ENCODE peak calls at places on chromosomes 3 and 15, in four cellular contexts. K, A, I and J are unnamed samples.
A peak's percentile ranks its signal among the peaks of the same experiment; 100 is the strongest.

GRCh38 chr15:77830041-77830440 is 197.3 kb upstream of the LINGO1 start:
- DNase-seq in K (no peak), A (peak; percentile 55), I (no peak), J (no peak)

GRCh38 chr3:9153763-9154601 is 95.5 kb downstream of the SRGAP3 start:
- DNase-seq in I (peak; percentile 62), K (no peak), A (no peak), J (no peak)

GRCh38 chr3:150495563-150496168 is 50.6 kb downstream of the SERP1 start:
- DNase-seq in A (peak; percentile 77), I (no peak), K (peak; percentile 75), J (peak; percentile 19)

GRCh38 chr3:66588340-66588847 is 87.6 kb upstream of the LRIG1 start:
- DNase-seq in A (no peak), I (no peak), K (no peak), J (no peak)

GRCh38 chr3:14256561-14257342 is 78.1 kb downstream of the LSM3 start:
- DNase-seq in K (no peak), A (no peak), I (no peak), J (no peak)

GRCh38 chr15:90845201-90845949 is 23.0 kb upstream of the FURIN start:
- DNase-seq in A (peak; percentile 72), I (no peak), K (no peak), J (peak; percentile 73)

GRCh38 chr3:55605837-55606236 is 118.7 kb upstream of the WNT5A start:
- DNase-seq in K (no peak), I (no peak), A (no peak), J (no peak)

GRCh38 chr15:53758412-53758811 is 1.1 kb downstream of the WDR72 start:
- DNase-seq in K (no peak), I (no peak), A (no peak), J (no peak)

GRCh38 chr3:54426431-54426830 is 304.1 kb downstream of the CACNA2D3 start:
- DNase-seq in I (no peak), A (no peak), K (no peak), J (no peak)

GRCh38 chr3:57727096-57727495 is 29.0 kb upstream of the SLMAP start:
- DNase-seq in I (no peak), A (no peak), K (no peak), J (no peak)

GRCh38 chr3:97821413-97821809 is 400 bp upstream of the CRYBG3 start:
- DNase-seq in I (no peak), K (no peak), A (peak; percentile 57), J (no peak)

GRCh38 chr3:177816667-177817208 is 619.5 kb upstream of the TBL1XR1 start:
- DNase-seq in A (peak; percentile 91), K (peak; percentile 62), I (no peak), J (no peak)

GRCh38 chr15:100209204-100209603 is 132.6 kb downstream of the ADAMTS17 start:
- DNase-seq in I (no peak), A (no peak), K (no peak), J (no peak)

GRCh38 chr3:126126292-126126691 is 42.4 kb upstream of the SLC41A3 start:
- DNase-seq in K (no peak), I (no peak), A (no peak), J (no peak)

GRCh38 chr3:188900421-188900941 is 271.3 kb upstream of the TPRG1 start:
- DNase-seq in A (peak; percentile 93), K (peak; percentile 94), I (no peak), J (no peak)

GRCh38 chr3:29241855-29242254 is 39.0 kb upstream of the RBMS3 start:
- DNase-seq in K (no peak), I (no peak), A (no peak), J (no peak)

GRCh38 chr3:72289708-72290104 is 504.8 kb upstream of the PROK2 start:
- DNase-seq in I (no peak), K (no peak), A (no peak), J (no peak)
- H3K4me3 ChIP-seq in I (no peak overlapping the region), K (no peak overlapping the region), A (no peak overlapping the region), J (no peak overlapping the region)

GRCh38 chr15:50247819-50248650 is 17.5 kb downstream of the HDC start:
- DNase-seq in A (no peak), K (no peak), I (peak; percentile 58), J (peak; percentile 55)
- H3K4me3 ChIP-seq in A (no peak overlapping the region), K (no peak overlapping the region), I (no peak overlapping the region), J (peak overlapping the region; percentile 5)

DNA sequence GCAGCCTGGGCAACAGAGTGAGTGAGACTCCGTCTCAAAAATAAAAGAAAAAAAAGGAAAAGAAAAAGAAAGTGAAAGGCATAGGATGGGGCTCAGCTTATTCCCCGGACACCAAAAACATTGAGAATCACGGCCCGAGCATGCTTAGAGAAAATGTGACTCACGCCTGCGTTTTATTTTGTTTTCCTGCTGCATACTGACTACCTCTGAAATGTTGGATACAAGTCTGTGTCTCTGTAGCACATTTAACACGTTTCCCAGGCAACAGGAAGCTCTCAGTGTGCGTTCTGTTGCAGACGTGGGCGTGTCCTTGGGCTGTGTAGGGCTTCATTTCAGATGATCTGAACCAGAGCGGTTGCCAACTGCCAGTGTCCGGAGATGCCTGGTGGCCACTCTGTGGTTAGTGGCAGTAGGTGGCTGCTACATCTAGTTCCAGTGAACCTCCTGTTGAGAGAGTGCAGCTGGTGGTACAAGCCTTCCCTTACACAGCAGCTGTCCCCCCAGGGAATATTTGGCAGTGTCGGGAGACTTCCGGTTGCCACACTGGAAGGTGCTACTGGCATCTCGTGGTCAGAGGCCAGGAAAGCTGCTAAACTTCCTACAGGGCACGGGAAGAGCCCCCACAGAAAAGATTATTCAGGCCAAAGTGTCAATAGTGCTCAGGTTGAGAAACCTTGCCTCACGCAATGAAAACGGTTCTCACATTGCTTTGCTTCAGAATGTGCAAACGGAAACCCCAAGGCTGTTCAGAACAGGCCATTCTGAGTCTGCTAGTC is 3.0 kb downstream of the SLC51A start:
- DNase-seq in I (peak; percentile 85), A (peak; percentile 89), K (peak; percentile 77), J (no peak)
- H3K4me3 ChIP-seq in I (no peak overlapping the region), A (peak overlapping the region; percentile 30), K (no peak overlapping the region), J (peak overlapping the region; percentile 44)

GRCh38 chr15:96417760-96418130 is 87.2 kb downstream of the NR2F2 start:
- DNase-seq in K (no peak), A (no peak), I (no peak), J (no peak)

GRCh38 chr15:96418146-96418545 is 87.6 kb downstream of the NR2F2 start:
- DNase-seq in A (no peak), K (no peak), I (no peak), J (no peak)

GRCh38 chr15:96415513-96416217 is 85.2 kb downstream of the NR2F2 start:
- DNase-seq in I (no peak), A (no peak), K (no peak), J (no peak)

GRCh38 chr15:96416218-96416933 is 85.9 kb downstream of the NR2F2 start:
- DNase-seq in K (no peak), A (no peak), I (peak; percentile 37), J (no peak)

GRCh38 chr15:96416934-96417759 is 86.6 kb downstream of the NR2F2 start:
- DNase-seq in A (peak; percentile 23), I (peak; percentile 52), K (peak; percentile 47), J (no peak)
- H3K4me3 ChIP-seq in A (no peak overlapping the region), I (peak overlapping the region; percentile 25), K (peak overlapping the region; percentile 29), J (no peak overlapping the region)